ENCODE peak calls at places on chromosomes 12 and 14, in five cellular contexts. S is NAMALWA, G is RWPE1, Q is mesothelial cell of epicardium, D is heart left ventricle. E is an unnamed sample.

GRCh38 chr12:76057316-76057715 is 25.7 kb upstream of the PHLDA1 start:
- DNase-seq in G (no peak), D (no peak), S (no peak), Q (no peak), E (no peak)

GRCh38 chr14:65251213-65251612 is 148.9 kb upstream of the MAX start:
- DNase-seq in Q (no peak), D (no peak), G (no peak), S (no peak), E (no peak)

GRCh38 chr12:121930862-121931261 is 12.5 kb downstream of the CFAP251 start:
- DNase-seq in D (no peak), Q (no peak), S (no peak), G (no peak), E (no peak)

GRCh38 chr12:100346660-100347059 is 10.2 kb upstream of the SLC17A8 start:
- DNase-seq in D (no peak), G (no peak), Q (no peak), S (no peak), E (no peak)

GRCh38 chr12:97038859-97039258 is 131.8 kb downstream of the NEDD1 start:
- DNase-seq in Q (no peak), D (no peak), S (no peak), G (no peak), E (no peak)

GRCh38 chr14:25909361-25909760 is 688.5 kb downstream of the NOVA1 start:
- DNase-seq in S (no peak), G (no peak), D (no peak), Q (no peak), E (peak; percentile 70)

GRCh38 chr12:56087220-56087619 is 7.3 kb downstream of the ERBB3 start:
- DNase-seq in S (no peak), Q (no peak), D (peak; percentile 83), G (no peak), E (no peak)

GRCh38 chr14:22797017-22797917 is 18.0 kb downstream of the SLC7A7 start:
- DNase-seq in G (no peak), S (no peak), Q (no peak), D (no peak), E (no peak)

GRCh38 chr14:63394856-63395255 is 76.1 kb upstream of the GPHB5 start:
- DNase-seq in D (no peak), S (no peak), G (no peak), Q (no peak), E (no peak)

GRCh38 chr14:92678766-92679165 is 69.7 kb downstream of the LGMN start:
- DNase-seq in G (no peak), Q (no peak), S (no peak), D (no peak), E (no peak)

GRCh38 chr12:108565976-108566375 is 3.6 kb downstream of the ISCU start:
- DNase-seq in G (peak; percentile 85), D (peak; percentile 78), S (peak; percentile 91), Q (no peak), E (no peak)

GRCh38 chr14:24364841-24365240 is 3.1 kb upstream of the NFATC4 start:
- DNase-seq in D (no peak), Q (no peak), S (no peak), G (no peak), E (no peak)

E was measured in NCI-H1930.